ENCODE peak calls at places on chromosomes 7 and 10, in seven cellular contexts. B, L, Z, C, H, Y and U are unnamed samples.

GRCh38 chr10:22984066-22984465 is 56.2 kb downstream of the ARMC3 start:
- DNase-seq in B (no peak), L (no peak), Z (no peak), C (no peak), H (no peak), Y (no peak), U (no peak)

GRCh38 chr7:81956520-81956919 is 186.7 kb upstream of the HGF start:
- DNase-seq in B (peak; percentile 16), L (peak; percentile 46), Z (peak; percentile 12), C (peak; percentile 16), H (peak; percentile 41), Y (no peak), U (no peak)

GRCh38 chr7:42745357-42746022 is 166.4 kb downstream of the C7orf25 start:
- DNase-seq in B (peak; percentile 18), L (no peak), Z (no peak), C (no peak), H (peak; percentile 79), Y (peak; percentile 15), U (no peak)

GRCh38 chr7:99928994-99929729 is at the start of gene GJC3:
- DNase-seq in B (peak; percentile 66), L (peak; percentile 20), Z (peak; percentile 14), C (no peak), H (peak; percentile 51), Y (peak; percentile 59), U (no peak)

GRCh38 chr10:50582766-50583762 is 40.7 kb downstream of the SGMS1 start:
- DNase-seq in B (no peak), L (no peak), Z (no peak), C (no peak), H (no peak), Y (no peak), U (no peak)

GRCh38 chr10:133243593-133243992 is 5.9 kb downstream of the VENTX start:
- DNase-seq in B (no peak), L (no peak), Z (no peak), C (no peak), H (no peak), Y (no peak), U (no peak)

GRCh38 chr10:97190452-97190851 is 4.7 kb upstream of the SLIT1 start:
- DNase-seq in B (no peak), L (no peak), Z (no peak), C (no peak), H (no peak), Y (no peak), U (no peak)

GRCh38 chr7:94087664-94088352 is 83.7 kb upstream of the BET1 start:
- DNase-seq in B (peak; percentile 37), L (peak; percentile 43), Z (no peak), C (peak; percentile 52), H (peak; percentile 81), Y (peak; percentile 56), U (peak; percentile 6)

GRCh38 chr7:97844036-97844435 is 28.2 kb downstream of the ASNS start:
- DNase-seq in B (no peak), L (no peak), Z (no peak), C (no peak), H (no peak), Y (no peak), U (no peak)

GRCh38 chr7:148941598-148942280 is 57.6 kb upstream of the EZH2 start:
- DNase-seq in B (peak; percentile 87), L (peak; percentile 30), Z (no peak), C (no peak), H (peak; percentile 84), Y (peak; percentile 75), U (peak; percentile 65)

GRCh38 chr7:133458688-133459087 is 205.8 kb downstream of the EXOC4 start:
- DNase-seq in B (no peak), L (no peak), Z (no peak), C (no peak), H (no peak), Y (no peak), U (no peak)

GRCh38 chr10:71920540-71921318 is 43.5 kb upstream of the CHST3 start:
- DNase-seq in B (no peak), L (no peak), Z (no peak), C (no peak), H (no peak), Y (no peak), U (no peak)

GRCh38 chr10:98028168-98028770 is 2.2 kb downstream of the CRTAC1 start:
- DNase-seq in B (peak; percentile 3), L (peak; percentile 83), Z (no peak), C (no peak), H (peak; percentile 76), Y (peak; percentile 74), U (no peak)

GRCh38 chr7:27661776-27662489 is 750 bp downstream of the HIBADH start:
- DNase-seq in B (peak; percentile 78), L (no peak), Z (no peak), C (no peak), H (peak; percentile 63), Y (peak; percentile 26), U (no peak)

GRCh38 chr7:117538053-117538452 is 58.2 kb downstream of the CFTR start:
- DNase-seq in B (no peak), L (no peak), Z (no peak), C (no peak), H (no peak), Y (no peak), U (no peak)

GRCh38 chr7:25851332-25852248 is 300.4 kb upstream of the NFE2L3 start:
- DNase-seq in B (peak; percentile 80), L (no peak), Z (no peak), C (peak; percentile 46), H (peak; percentile 92), Y (peak; percentile 81), U (no peak)

GRCh38 chr10:129935102-129935860 is 28.8 kb downstream of the EBF3 start:
- DNase-seq in B (no peak), L (no peak), Z (no peak), C (no peak), H (no peak), Y (no peak), U (no peak)

GRCh38 chr7:46139079-46139478 is 218.0 kb upstream of the IGFBP3 start:
- DNase-seq in B (no peak), L (no peak), Z (peak; percentile 73), C (no peak), H (no peak), Y (no peak), U (no peak)

GRCh38 chr10:103062854-103063642 is 130.0 kb downstream of the NT5C2 start:
- DNase-seq in B (peak; percentile 12), L (no peak), Z (no peak), C (no peak), H (peak; percentile 54), Y (no peak), U (no peak)

GRCh38 chr7:157738064-157738460 is 401.3 kb downstream of the DNAJB6 start:
- DNase-seq in B (no peak), L (peak; percentile 66), Z (no peak), C (no peak), H (no peak), Y (no peak), U (no peak)